ENCODE peak calls at places on chromosomes 12 and 14, in ten cellular contexts. One of them, this sample, is unnamed.
A peak's percentile ranks its signal among the peaks of the same experiment; 100 is the strongest.

GRCh38 chr12:24414421-24414820 is 465.0 kb upstream of the SOX5 start:
- DNase-seq in mammary epithelial cell: no peak
- DNase-seq in neural progenitor cell: no peak
- DNase-seq in cardiac muscle cell: no peak
- DNase-seq in CD4-positive, CD25-positive, alpha-beta regulatory T cell: no peak
- DNase-seq in IMR-90: no peak
- DNase-seq in GM12878: no peak
- DNase-seq in upper lobe of right lung: no peak
- DNase-seq in left ventricle myocardium inferior: no peak
- DNase-seq in uterus: no peak
- DNase-seq in this sample: no peak

GRCh38 chr12:80353254-80353653 is 90.8 kb upstream of the PTPRQ start:
- DNase-seq in mammary epithelial cell: peak; percentile 39
- DNase-seq in neural progenitor cell: no peak
- DNase-seq in cardiac muscle cell: peak; percentile 64
- DNase-seq in CD4-positive, CD25-positive, alpha-beta regulatory T cell: no peak
- DNase-seq in IMR-90: peak; percentile 22
- DNase-seq in GM12878: no peak
- DNase-seq in upper lobe of right lung: no peak
- DNase-seq in left ventricle myocardium inferior: no peak
- DNase-seq in uterus: no peak
- DNase-seq in this sample: no peak

GRCh38 chr14:49995162-49995561 is 102.3 kb downstream of the ARF6 start:
- DNase-seq in mammary epithelial cell: no peak
- DNase-seq in neural progenitor cell: no peak
- DNase-seq in cardiac muscle cell: no peak
- DNase-seq in CD4-positive, CD25-positive, alpha-beta regulatory T cell: no peak
- DNase-seq in IMR-90: peak; percentile 39
- DNase-seq in GM12878: no peak
- DNase-seq in upper lobe of right lung: no peak
- DNase-seq in left ventricle myocardium inferior: no peak
- DNase-seq in uterus: no peak
- DNase-seq in this sample: no peak

GRCh38 chr12:59603735-59604134 is 7.9 kb downstream of the SLC16A7 start:
- DNase-seq in mammary epithelial cell: no peak
- DNase-seq in neural progenitor cell: no peak
- DNase-seq in cardiac muscle cell: no peak
- DNase-seq in CD4-positive, CD25-positive, alpha-beta regulatory T cell: no peak
- DNase-seq in IMR-90: no peak
- DNase-seq in GM12878: no peak
- DNase-seq in upper lobe of right lung: no peak
- DNase-seq in left ventricle myocardium inferior: no peak
- DNase-seq in uterus: no peak
- DNase-seq in this sample: no peak

GRCh38 chr14:33386771-33387170 is 448.1 kb downstream of the NPAS3 start:
- DNase-seq in mammary epithelial cell: no peak
- DNase-seq in neural progenitor cell: no peak
- DNase-seq in cardiac muscle cell: peak; percentile 14
- DNase-seq in CD4-positive, CD25-positive, alpha-beta regulatory T cell: no peak
- DNase-seq in IMR-90: no peak
- DNase-seq in GM12878: no peak
- DNase-seq in upper lobe of right lung: no peak
- DNase-seq in left ventricle myocardium inferior: no peak
- DNase-seq in uterus: no peak
- DNase-seq in this sample: no peak

GRCh38 chr12:24705741-24706358 is 243.1 kb downstream of the BCAT1 start:
- DNase-seq in mammary epithelial cell: no peak
- DNase-seq in neural progenitor cell: no peak
- DNase-seq in cardiac muscle cell: peak; percentile 65
- DNase-seq in CD4-positive, CD25-positive, alpha-beta regulatory T cell: no peak
- DNase-seq in IMR-90: peak; percentile 29
- DNase-seq in GM12878: peak; percentile 80
- DNase-seq in upper lobe of right lung: no peak
- DNase-seq in left ventricle myocardium inferior: no peak
- DNase-seq in uterus: no peak
- DNase-seq in this sample: no peak

GRCh38 chr14:30227871-30228270 is 300.2 kb upstream of the PRKD1 start:
- DNase-seq in mammary epithelial cell: peak; percentile 68
- DNase-seq in neural progenitor cell: no peak
- DNase-seq in cardiac muscle cell: peak; percentile 63
- DNase-seq in CD4-positive, CD25-positive, alpha-beta regulatory T cell: no peak
- DNase-seq in IMR-90: peak; percentile 81
- DNase-seq in GM12878: no peak
- DNase-seq in upper lobe of right lung: no peak
- DNase-seq in left ventricle myocardium inferior: peak; percentile 16
- DNase-seq in uterus: peak; percentile 41
- DNase-seq in this sample: no peak

GRCh38 chr12:14957769-14958168 is 3.6 kb downstream of the ARHGDIB start:
- DNase-seq in mammary epithelial cell: no peak
- DNase-seq in neural progenitor cell: no peak
- DNase-seq in cardiac muscle cell: no peak
- DNase-seq in CD4-positive, CD25-positive, alpha-beta regulatory T cell: no peak
- DNase-seq in IMR-90: no peak
- DNase-seq in GM12878: no peak
- DNase-seq in upper lobe of right lung: no peak
- DNase-seq in left ventricle myocardium inferior: no peak
- DNase-seq in uterus: no peak
- DNase-seq in this sample: no peak

GRCh38 chr14:78227466-78228077 is 57.4 kb downstream of the NRXN3 start:
- DNase-seq in mammary epithelial cell: peak; percentile 7
- DNase-seq in neural progenitor cell: no peak
- DNase-seq in cardiac muscle cell: no peak
- DNase-seq in CD4-positive, CD25-positive, alpha-beta regulatory T cell: no peak
- DNase-seq in IMR-90: no peak
- DNase-seq in GM12878: no peak
- DNase-seq in upper lobe of right lung: no peak
- DNase-seq in left ventricle myocardium inferior: no peak
- DNase-seq in uterus: no peak
- DNase-seq in this sample: no peak

GRCh38 chr12:132310181-132311040 is 19.0 kb downstream of the GALNT9 start:
- DNase-seq in mammary epithelial cell: no peak
- DNase-seq in neural progenitor cell: no peak
- DNase-seq in cardiac muscle cell: peak; percentile 24
- DNase-seq in CD4-positive, CD25-positive, alpha-beta regulatory T cell: no peak
- DNase-seq in IMR-90: no peak
- DNase-seq in GM12878: no peak
- DNase-seq in upper lobe of right lung: no peak
- DNase-seq in left ventricle myocardium inferior: no peak
- DNase-seq in uterus: no peak
- DNase-seq in this sample: no peak

GRCh38 chr14:76473381-76474263 is 97.7 kb downstream of the ESRRB start:
- DNase-seq in mammary epithelial cell: no peak
- DNase-seq in neural progenitor cell: peak; percentile 65
- DNase-seq in cardiac muscle cell: peak; percentile 17
- DNase-seq in CD4-positive, CD25-positive, alpha-beta regulatory T cell: no peak
- DNase-seq in IMR-90: peak; percentile 6
- DNase-seq in GM12878: no peak
- DNase-seq in upper lobe of right lung: peak; percentile 67
- DNase-seq in left ventricle myocardium inferior: peak; percentile 49
- DNase-seq in uterus: no peak
- DNase-seq in this sample: no peak

GRCh38 chr12:15584366-15585041 is 204.7 kb downstream of the EPS8 start:
- DNase-seq in mammary epithelial cell: no peak
- DNase-seq in neural progenitor cell: peak; percentile 50
- DNase-seq in cardiac muscle cell: peak; percentile 87
- DNase-seq in CD4-positive, CD25-positive, alpha-beta regulatory T cell: peak; percentile 15
- DNase-seq in IMR-90: peak; percentile 83
- DNase-seq in GM12878: no peak
- DNase-seq in upper lobe of right lung: no peak
- DNase-seq in left ventricle myocardium inferior: no peak
- DNase-seq in uterus: no peak
- DNase-seq in this sample: no peak

GRCh38 chr14:23353433-23353780 is 720 bp upstream of the SLC22A17 start:
- DNase-seq in mammary epithelial cell: no peak
- DNase-seq in neural progenitor cell: no peak
- DNase-seq in cardiac muscle cell: no peak
- DNase-seq in CD4-positive, CD25-positive, alpha-beta regulatory T cell: no peak
- DNase-seq in IMR-90: no peak
- DNase-seq in GM12878: no peak
- DNase-seq in upper lobe of right lung: no peak
- DNase-seq in left ventricle myocardium inferior: no peak
- DNase-seq in uterus: no peak
- DNase-seq in this sample: no peak

GRCh38 chr12:109670647-109671046 is 43.0 kb upstream of the FAM222A start:
- DNase-seq in mammary epithelial cell: no peak
- DNase-seq in neural progenitor cell: peak; percentile 41
- DNase-seq in cardiac muscle cell: no peak
- DNase-seq in CD4-positive, CD25-positive, alpha-beta regulatory T cell: no peak
- DNase-seq in IMR-90: no peak
- DNase-seq in GM12878: no peak
- DNase-seq in upper lobe of right lung: no peak
- DNase-seq in left ventricle myocardium inferior: no peak
- DNase-seq in uterus: no peak
- DNase-seq in this sample: no peak

GRCh38 chr12:125983094-125983783 is 918.0 kb downstream of the AACS start:
- DNase-seq in mammary epithelial cell: no peak
- DNase-seq in neural progenitor cell: peak; percentile 97
- DNase-seq in cardiac muscle cell: no peak
- DNase-seq in CD4-positive, CD25-positive, alpha-beta regulatory T cell: no peak
- DNase-seq in IMR-90: no peak
- DNase-seq in GM12878: no peak
- DNase-seq in upper lobe of right lung: peak; percentile 74
- DNase-seq in left ventricle myocardium inferior: no peak
- DNase-seq in uterus: peak; percentile 35
- DNase-seq in this sample: no peak
- H3K27ac ChIP-seq in mammary epithelial cell: peak overlapping the region; percentile 42
- H3K27ac ChIP-seq in neural progenitor cell: peak overlapping the region; percentile 85
- H3K27ac ChIP-seq in cardiac muscle cell: no peak overlapping the region
- H3K27ac ChIP-seq in CD4-positive, CD25-positive, alpha-beta regulatory T cell: no peak overlapping the region
- H3K27ac ChIP-seq in IMR-90: no peak overlapping the region
- H3K27ac ChIP-seq in GM12878: no peak overlapping the region
- H3K27ac ChIP-seq in upper lobe of right lung: no peak overlapping the region
- H3K27ac ChIP-seq in left ventricle myocardium inferior: no peak overlapping the region
- H3K27ac ChIP-seq in uterus: no peak overlapping the region
- H3K27ac ChIP-seq in this sample: peak overlapping the region; percentile 65

GRCh38 chr14:68476212-68476964 is 316.5 kb downstream of the ZFP36L1 start:
- DNase-seq in mammary epithelial cell: peak; percentile 93
- DNase-seq in neural progenitor cell: peak; percentile 59
- DNase-seq in cardiac muscle cell: peak; percentile 91
- DNase-seq in CD4-positive, CD25-positive, alpha-beta regulatory T cell: no peak
- DNase-seq in IMR-90: peak; percentile 84
- DNase-seq in GM12878: peak; percentile 93
- DNase-seq in upper lobe of right lung: peak; percentile 76
- DNase-seq in left ventricle myocardium inferior: peak; percentile 42
- DNase-seq in uterus: peak; percentile 78
- DNase-seq in this sample: no peak
- H3K4me3 ChIP-seq in mammary epithelial cell: no peak overlapping the region
- H3K4me3 ChIP-seq in neural progenitor cell: no peak overlapping the region
- H3K4me3 ChIP-seq in cardiac muscle cell: no peak overlapping the region
- H3K4me3 ChIP-seq in CD4-positive, CD25-positive, alpha-beta regulatory T cell: no peak overlapping the region
- H3K4me3 ChIP-seq in IMR-90: no peak overlapping the region
- H3K4me3 ChIP-seq in GM12878: no peak overlapping the region
- H3K4me3 ChIP-seq in upper lobe of right lung: no peak overlapping the region
- H3K4me3 ChIP-seq in left ventricle myocardium inferior: no peak overlapping the region
- H3K4me3 ChIP-seq in uterus: no peak overlapping the region
- H3K4me3 ChIP-seq in this sample: no peak overlapping the region

DNA sequence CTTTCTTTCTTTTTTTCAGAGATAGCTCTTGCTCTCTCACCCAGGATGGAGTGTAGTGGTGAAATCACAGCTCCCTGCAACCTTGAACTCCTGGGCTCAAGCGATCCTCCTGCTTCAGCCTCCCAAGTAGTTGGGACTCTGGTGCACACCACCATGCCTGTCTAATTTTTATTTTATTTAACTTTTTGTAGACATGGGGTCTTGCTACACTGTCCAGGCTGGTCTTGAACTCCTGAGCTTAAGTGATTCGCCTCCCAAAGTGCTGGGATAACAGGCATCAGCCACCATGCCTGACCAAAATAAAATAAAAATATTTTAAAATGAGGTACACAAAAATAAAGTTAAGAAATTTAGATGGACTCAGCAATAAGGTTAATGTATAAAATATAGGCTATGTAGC is 5.1 kb upstream of the LEMD3 start:
- DNase-seq in mammary epithelial cell: no peak
- DNase-seq in neural progenitor cell: no peak
- DNase-seq in cardiac muscle cell: no peak
- DNase-seq in CD4-positive, CD25-positive, alpha-beta regulatory T cell: no peak
- DNase-seq in IMR-90: no peak
- DNase-seq in GM12878: no peak
- DNase-seq in upper lobe of right lung: no peak
- DNase-seq in left ventricle myocardium inferior: no peak
- DNase-seq in uterus: no peak
- DNase-seq in this sample: no peak
- H3K27ac ChIP-seq in mammary epithelial cell: no peak overlapping the region
- H3K27ac ChIP-seq in neural progenitor cell: no peak overlapping the region
- H3K27ac ChIP-seq in cardiac muscle cell: no peak overlapping the region
- H3K27ac ChIP-seq in CD4-positive, CD25-positive, alpha-beta regulatory T cell: no peak overlapping the region
- H3K27ac ChIP-seq in IMR-90: no peak overlapping the region
- H3K27ac ChIP-seq in GM12878: no peak overlapping the region
- H3K27ac ChIP-seq in upper lobe of right lung: no peak overlapping the region
- H3K27ac ChIP-seq in left ventricle myocardium inferior: no peak overlapping the region
- H3K27ac ChIP-seq in uterus: no peak overlapping the region
- H3K27ac ChIP-seq in this sample: no peak overlapping the region

GRCh38 chr12:120542166-120542565 is 8.0 kb downstream of the RNF10 start:
- DNase-seq in mammary epithelial cell: no peak
- DNase-seq in neural progenitor cell: no peak
- DNase-seq in cardiac muscle cell: no peak
- DNase-seq in CD4-positive, CD25-positive, alpha-beta regulatory T cell: no peak
- DNase-seq in IMR-90: no peak
- DNase-seq in GM12878: no peak
- DNase-seq in upper lobe of right lung: no peak
- DNase-seq in left ventricle myocardium inferior: no peak
- DNase-seq in uterus: no peak
- DNase-seq in this sample: no peak

GRCh38 chr12:120538281-120539156 is 4.4 kb downstream of the RNF10 start:
- DNase-seq in mammary epithelial cell: peak; percentile 74
- DNase-seq in neural progenitor cell: no peak
- DNase-seq in cardiac muscle cell: peak; percentile 66
- DNase-seq in CD4-positive, CD25-positive, alpha-beta regulatory T cell: no peak
- DNase-seq in IMR-90: peak; percentile 53
- DNase-seq in GM12878: no peak
- DNase-seq in upper lobe of right lung: no peak
- DNase-seq in left ventricle myocardium inferior: peak; percentile 73
- DNase-seq in uterus: peak; percentile 34
- DNase-seq in this sample: no peak

GRCh38 chr12:120536064-120536791 is 2.1 kb downstream of the RNF10 start:
- DNase-seq in mammary epithelial cell: no peak
- DNase-seq in neural progenitor cell: no peak
- DNase-seq in cardiac muscle cell: no peak
- DNase-seq in CD4-positive, CD25-positive, alpha-beta regulatory T cell: peak; percentile 14
- DNase-seq in IMR-90: no peak
- DNase-seq in GM12878: no peak
- DNase-seq in upper lobe of right lung: no peak
- DNase-seq in left ventricle myocardium inferior: no peak
- DNase-seq in uterus: no peak
- DNase-seq in this sample: no peak

GRCh38 chr12:120540445-120540844 is 6.3 kb downstream of the RNF10 start:
- DNase-seq in mammary epithelial cell: peak; percentile 1
- DNase-seq in neural progenitor cell: no peak
- DNase-seq in cardiac muscle cell: peak; percentile 90
- DNase-seq in CD4-positive, CD25-positive, alpha-beta regulatory T cell: no peak
- DNase-seq in IMR-90: peak; percentile 45
- DNase-seq in GM12878: no peak
- DNase-seq in upper lobe of right lung: no peak
- DNase-seq in left ventricle myocardium inferior: no peak
- DNase-seq in uterus: no peak
- DNase-seq in this sample: no peak

DNA sequence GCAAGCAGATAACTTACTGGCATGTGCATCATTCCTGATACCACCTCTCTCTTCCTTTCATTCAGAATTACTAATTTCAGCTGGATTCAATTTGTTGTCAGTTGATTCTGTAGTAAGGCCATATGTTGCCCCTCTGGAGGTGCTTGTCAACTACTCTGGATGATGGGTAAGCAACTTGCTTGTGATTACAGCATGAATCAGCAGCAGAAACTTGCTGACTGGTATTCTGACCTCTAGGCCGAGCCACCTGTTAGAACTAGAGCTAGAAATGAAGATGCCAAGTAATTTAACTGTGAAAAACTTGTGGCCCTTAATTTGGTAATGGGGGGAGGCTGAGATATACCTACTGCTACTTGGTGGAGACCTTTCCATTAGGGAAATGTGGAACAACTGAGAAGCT is 5.1 kb downstream of the RNF10 start:
- DNase-seq in mammary epithelial cell: peak; percentile 51
- DNase-seq in neural progenitor cell: no peak
- DNase-seq in cardiac muscle cell: peak; percentile 29
- DNase-seq in CD4-positive, CD25-positive, alpha-beta regulatory T cell: no peak
- DNase-seq in IMR-90: peak; percentile 55
- DNase-seq in GM12878: no peak
- DNase-seq in upper lobe of right lung: no peak
- DNase-seq in left ventricle myocardium inferior: no peak
- DNase-seq in uterus: no peak
- DNase-seq in this sample: no peak
- H3K4me3 ChIP-seq in mammary epithelial cell: no peak overlapping the region
- H3K4me3 ChIP-seq in neural progenitor cell: no peak overlapping the region
- H3K4me3 ChIP-seq in cardiac muscle cell: no peak overlapping the region
- H3K4me3 ChIP-seq in CD4-positive, CD25-positive, alpha-beta regulatory T cell: peak overlapping the region; percentile 94
- H3K4me3 ChIP-seq in IMR-90: no peak overlapping the region
- H3K4me3 ChIP-seq in GM12878: peak overlapping the region; percentile 70
- H3K4me3 ChIP-seq in upper lobe of right lung: no peak overlapping the region
- H3K4me3 ChIP-seq in left ventricle myocardium inferior: peak overlapping the region; percentile 93
- H3K4me3 ChIP-seq in uterus: no peak overlapping the region
- H3K4me3 ChIP-seq in this sample: no peak overlapping the region